ENCODE peak calls at places on chromosome 11, in eight cellular contexts. F is hepatocyte; C is adrenal gland; G is stimulated activated naive B cell treated with anti-CD40 and anti-IgM and Interleukin-4, amounts not matched to agents 10 μg/mL and 1 μg/mL and 100 μg/mL, for 72 hours; H is head of caudate nucleus; K is LoVo; M is H9; S is stimulated activated CD8-positive, alpha-beta memory T cell treated with anti-CD3 and anti-CD28 coated beads, Interleukin-12 subunit alpha, Interleukin-12 subunit beta, amount 100 ng/mL, for 1 hour. E is an unnamed sample.

GRCh38 chr11:10309163-10310093 is 4.6 kb downstream of the ADM start:
- DNase-seq in G (no peak), H (no peak), F (peak), C (peak), M (peak), K (peak), S (no peak), E (no peak)

GRCh38 chr11:120239713-120240640 is at the start of gene POU2F3:
- DNase-seq in K (no peak), G (no peak), F (peak), M (peak), C (no peak), S (no peak), H (no peak), E (no peak)

GRCh38 chr11:61480936-61481335 is 27.6 kb upstream of the LRRC10B start:
- DNase-seq in C (no peak), M (peak), G (no peak), S (no peak), H (peak), K (no peak), F (peak), E (no peak)

GRCh38 chr11:26936109-26936508 is 57.8 kb upstream of the FIBIN start:
- DNase-seq in F (no peak), H (no peak), C (no peak), K (no peak), S (no peak), G (no peak), M (no peak), E (no peak)

GRCh38 chr11:10674991-10675440 is 18.5 kb downstream of the IRAG1 start:
- DNase-seq in H (peak), F (no peak), C (no peak), K (no peak), M (no peak), S (no peak), G (no peak), E (no peak)

GRCh38 chr11:23359297-23359696 is 499.0 kb upstream of the CCDC179 start:
- DNase-seq in S (no peak), F (peak), M (no peak), H (no peak), G (no peak), K (peak), C (peak), E (no peak)

GRCh38 chr11:122775675-122776271 is 62.5 kb upstream of the CRTAM start:
- DNase-seq in H (no peak), G (no peak), K (no peak), M (no peak), S (no peak), C (no peak), F (no peak), E (no peak)

GRCh38 chr11:123268118-123268517 is 73.1 kb upstream of the CLMP start:
- DNase-seq in C (no peak), S (no peak), M (no peak), H (no peak), G (no peak), K (no peak), F (no peak), E (no peak)

GRCh38 chr11:34637303-34637702 is 16.4 kb downstream of the EHF start:
- DNase-seq in K (no peak), C (no peak), H (peak), S (no peak), F (no peak), M (no peak), G (no peak), E (no peak)

GRCh38 chr11:132024587-132025295 is 654.3 kb downstream of the NTM start:
- DNase-seq in S (no peak), C (no peak), M (no peak), G (no peak), F (no peak), H (no peak), K (peak), E (no peak)

E was measured in germinal center.